ENCODE peak calls at places on chromosomes 11 and 22, in four cellular contexts. G, R, S and P are unnamed samples.

GRCh38 chr11:110207089-110207488 is 89.3 kb downstream of the RDX start:
- DNase-seq in G (no peak), R (no peak), S (peak; percentile 36), P (no peak)

GRCh38 chr11:74024630-74025029 is 15.7 kb upstream of the UCP3 start:
- DNase-seq in G (no peak), R (peak; percentile 93), S (no peak), P (peak; percentile 68)

GRCh38 chr11:119680899-119681370 is 48.1 kb downstream of the NECTIN1 start:
- DNase-seq in G (peak; percentile 61), R (peak; percentile 48), S (no peak), P (no peak)

GRCh38 chr11:86669424-86669823 is 3.0 kb downstream of the ME3 start:
- DNase-seq in G (no peak), R (no peak), S (no peak), P (no peak)

GRCh38 chr11:123392813-123393212 is 37.3 kb upstream of the GRAMD1B start:
- DNase-seq in G (no peak), R (no peak), S (no peak), P (no peak)

GRCh38 chr22:43186272-43187170 is at the start of gene TTLL12:
- DNase-seq in G (peak; percentile 72), R (peak; percentile 73), S (peak; percentile 70), P (no peak)

GRCh38 chr11:118572914-118573550 is 823 bp downstream of the ARCN1 start:
- DNase-seq in G (peak; percentile 43), R (peak; percentile 46), S (peak; percentile 12), P (no peak)

GRCh38 chr11:15157181-15157580 is 42.5 kb downstream of the INSC start:
- DNase-seq in G (no peak), R (peak; percentile 42), S (no peak), P (peak; percentile 53)

GRCh38 chr11:33000181-33000580 is 15.5 kb upstream of the DEPDC7 start:
- DNase-seq in G (no peak), R (peak; percentile 90), S (no peak), P (peak; percentile 39)

GRCh38 chr22:43955883-43956286 is 643 bp downstream of the SAMM50 start:
- DNase-seq in G (peak; percentile 68), R (peak; percentile 34), S (peak; percentile 21), P (no peak)

GRCh38 chr22:38540731-38541130 is 29.3 kb downstream of the DMC1 start:
- DNase-seq in G (no peak), R (no peak), S (no peak), P (no peak)

GRCh38 chr11:62930157-62930556 is 9.0 kb upstream of the CHRM1 start:
- DNase-seq in G (no peak), R (no peak), S (no peak), P (no peak)

GRCh38 chr11:119607726-119608125 is 121.3 kb downstream of the NECTIN1 start:
- DNase-seq in G (no peak), R (no peak), S (no peak), P (no peak)

GRCh38 chr11:11177156-11177808 is 175.8 kb downstream of the CSNK2A3 start:
- DNase-seq in G (no peak), R (no peak), S (no peak), P (no peak)

GRCh38 chr22:30312053-30312452 is 14.7 kb downstream of the TBC1D10A start:
- DNase-seq in G (no peak), R (no peak), S (no peak), P (peak; percentile 66)

GRCh38 chr22:40009231-40009769 is 14.5 kb downstream of the FAM83F start:
- DNase-seq in G (no peak), R (no peak), S (peak; percentile 88), P (no peak)

GRCh38 chr11:3056296-3057068 is 741 bp downstream of the CARS1 start:
- DNase-seq in G (peak; percentile 68), R (no peak), S (peak; percentile 38), P (no peak)

GRCh38 chr22:46073683-46074504 is 76.4 kb upstream of the PPARA start:
- DNase-seq in G (peak; percentile 10), R (peak; percentile 59), S (no peak), P (no peak)

GRCh38 chr11:83002047-83002446 is 69.7 kb downstream of the RAB30 start:
- DNase-seq in G (no peak), R (peak; percentile 32), S (peak; percentile 17), P (no peak)

GRCh38 chr22:22061085-22062077 is 78.8 kb upstream of the TOP3B start:
- DNase-seq in G (peak; percentile 93), R (peak; percentile 93), S (no peak), P (peak; percentile 49)

GRCh38 chr11:24575392-24575791 is 78.5 kb downstream of the LUZP2 start:
- DNase-seq in G (no peak), R (peak; percentile 55), S (no peak), P (no peak)

GRCh38 chr11:91394718-91395414 is 829.8 kb upstream of the FAT3 start:
- DNase-seq in G (no peak), R (no peak), S (no peak), P (no peak)

GRCh38 chr22:37024339-37025157 is 5.0 kb downstream of the MPST start:
- DNase-seq in G (no peak), R (no peak), S (no peak), P (no peak)

GRCh38 chr11:128498846-128499245 is 88.5 kb downstream of the ETS1 start:
- DNase-seq in G (no peak), R (no peak), S (no peak), P (no peak)

GRCh38 chr11:94417386-94417987 is 16.3 kb upstream of the GPR83 start:
- DNase-seq in G (peak; percentile 50), R (peak; percentile 68), S (peak; percentile 66), P (peak; percentile 11)

GRCh38 chr11:68659158-68659921 is 25.0 kb upstream of the GAL start:
- DNase-seq in G (no peak), R (peak; percentile 99), S (no peak), P (peak; percentile 93)

GRCh38 chr22:39292561-39293074 is 26.8 kb downstream of the RPL3 start:
- DNase-seq in G (peak; percentile 93), R (peak; percentile 99), S (peak; percentile 47), P (peak; percentile 56)

GRCh38 chr11:91804057-91804456 is 420.6 kb upstream of the FAT3 start:
- DNase-seq in G (no peak), R (peak; percentile 6), S (peak; percentile 77), P (no peak)

GRCh38 chr11:11605821-11606450 is 15.9 kb downstream of the GALNT18 start:
- DNase-seq in G (no peak), R (no peak), S (no peak), P (no peak)

GRCh38 chr11:40293655-40294342 is 1165.7 kb downstream of the LRRC4C start:
- DNase-seq in G (peak; percentile 64), R (peak; percentile 90), S (peak; percentile 94), P (peak; percentile 48)

GRCh38 chr11:67732045-67732787 is 57.8 kb upstream of the ALDH3B2 start:
- DNase-seq in G (no peak), R (no peak), S (peak; percentile 66), P (no peak)

GRCh38 chr11:96464695-96465307 is 75.0 kb downstream of the JRKL start:
- DNase-seq in G (peak; percentile 80), R (peak; percentile 87), S (peak; percentile 94), P (peak; percentile 36)

GRCh38 chr11:5266609-5267008 is 3.1 kb downstream of the HBE1 start:
- DNase-seq in G (no peak), R (no peak), S (no peak), P (no peak)

DNA sequence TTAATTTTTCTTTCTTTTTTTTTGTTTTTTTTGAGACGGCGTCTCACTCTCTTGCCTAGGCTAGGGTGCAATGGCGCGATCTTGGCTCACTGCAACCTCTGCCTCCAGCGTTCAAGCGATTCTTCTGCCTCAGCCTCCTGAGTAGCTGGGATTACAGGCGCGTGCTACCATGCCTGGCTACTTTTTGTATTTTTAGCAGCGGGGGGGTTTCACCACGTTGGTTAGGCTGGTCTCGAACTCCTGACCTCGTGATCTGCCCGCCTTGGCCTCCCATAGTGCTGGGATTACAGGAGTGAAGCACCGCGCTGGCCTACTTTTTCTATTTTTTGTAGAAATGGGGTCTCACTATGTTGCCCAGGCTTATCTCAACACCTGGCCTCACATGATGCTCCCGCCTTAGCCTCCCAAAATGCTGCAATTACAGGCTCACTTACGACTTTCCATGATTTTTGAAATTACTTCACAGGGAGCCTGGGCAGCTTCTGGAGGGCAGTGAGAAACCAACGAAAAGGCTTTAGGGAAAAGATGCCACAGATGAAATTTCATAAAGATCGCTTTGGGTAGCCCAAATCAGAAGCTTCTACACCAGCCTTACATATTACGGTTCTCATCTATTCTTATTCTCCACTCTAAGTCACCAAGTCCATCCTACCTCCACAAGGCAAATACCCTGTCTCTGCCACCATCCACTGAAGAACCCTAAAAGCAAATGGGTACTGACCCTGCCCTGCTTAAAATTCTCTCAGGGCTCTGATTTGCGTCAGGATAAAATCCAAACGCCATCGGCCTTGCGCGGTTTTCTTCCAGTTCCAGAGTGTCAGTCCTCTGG is 866 bp upstream of the RRM1 start:
- DNase-seq in G (no peak), R (no peak), S (no peak), P (no peak)
- TF ChIP-seq CTCF in G (no peak), R (no peak), S (no peak), P (no peak)

GRCh38 chr11:115624065-115624464 is 119.8 kb upstream of the CADM1 start:
- DNase-seq in G (no peak), R (no peak), S (no peak), P (no peak)
- TF ChIP-seq CTCF in G (no peak), R (no peak), S (peak; percentile 10), P (no peak)

GRCh38 chr11:115990004-115990447 is 485.8 kb upstream of the CADM1 start:
- DNase-seq in G (peak; percentile 17), R (no peak), S (peak; percentile 81), P (no peak)
- TF ChIP-seq CTCF in G (peak; percentile 65), R (peak; percentile 43), S (peak; percentile 87), P (no peak)

DNA sequence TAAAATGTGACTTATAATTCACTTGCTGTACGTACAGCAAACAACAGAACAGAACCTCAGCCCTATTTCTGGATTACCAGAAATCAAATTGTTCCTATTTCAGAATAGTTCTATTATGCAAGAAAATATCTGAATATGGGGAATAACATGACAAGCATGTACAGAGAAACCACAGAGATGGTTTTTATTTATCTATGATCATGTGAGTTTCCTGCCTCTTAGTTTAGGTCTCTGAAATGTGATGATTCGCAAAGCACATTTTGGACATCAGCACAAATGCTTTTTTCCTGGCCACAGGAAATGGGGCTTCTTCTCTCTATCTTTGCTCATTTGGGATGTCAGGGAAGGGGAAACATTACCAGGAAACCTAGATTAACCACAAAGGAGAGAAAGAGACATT is 266.7 kb upstream of the CTSC start:
- DNase-seq in G (no peak), R (peak; percentile 74), S (no peak), P (peak; percentile 5)
- TF ChIP-seq CTCF in G (no peak), R (no peak), S (no peak), P (no peak)

DNA sequence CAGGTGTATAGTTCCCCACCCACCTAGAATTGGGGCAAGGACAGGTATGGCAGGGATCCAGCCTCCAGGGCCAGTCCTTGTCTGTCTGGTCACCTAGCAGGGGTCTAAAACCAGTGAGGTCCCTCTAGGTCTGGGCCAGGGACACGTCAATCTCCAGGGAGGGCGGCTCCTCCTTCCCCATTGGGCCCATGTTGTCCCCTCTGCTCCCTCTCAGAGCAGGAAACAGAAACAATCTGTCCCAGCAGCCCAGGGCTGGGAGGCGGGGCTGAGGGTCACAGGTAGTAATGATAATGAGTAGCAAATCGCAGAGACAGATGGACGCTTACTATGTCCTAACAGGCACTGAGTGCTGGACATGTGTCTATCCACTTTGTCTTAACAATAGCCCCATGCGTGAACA is 22.8 kb upstream of the SYT7 start:
- DNase-seq in G (no peak), R (no peak), S (peak; percentile 54), P (no peak)
- TF ChIP-seq CTCF in G (no peak), R (no peak), S (no peak), P (no peak)